ENCODE peak calls at places on chromosomes 12 and 14, in seven cellular contexts. X is fibroblast of lung, F is neural crest cell, Q is upper lobe of right lung, Z is heart right ventricle, R is nephron progenitor cell, U is GM13976. H is an unnamed sample.

GRCh38 chr12:120314220-120314619 is 12.1 kb downstream of the SIRT4 start:
- DNase-seq in X (no peak), F (no peak), Q (no peak), Z (no peak), R (no peak), U (no peak), H (no peak)

GRCh38 chr12:50099302-50100008 is 4.4 kb upstream of the GPD1 start:
- DNase-seq in X (peak), F (no peak), Q (no peak), Z (no peak), R (no peak), U (no peak), H (no peak)

GRCh38 chr14:104425763-104426691 is 153.5 kb upstream of the C14orf180 start:
- DNase-seq in X (no peak), F (no peak), Q (peak), Z (no peak), R (no peak), U (no peak), H (no peak)

GRCh38 chr14:61048640-61049039 is 67.6 kb downstream of the SLC38A6 start:
- DNase-seq in X (no peak), F (no peak), Q (no peak), Z (no peak), R (no peak), U (no peak), H (no peak)

GRCh38 chr12:116087962-116088361 is 189.5 kb downstream of the MED13L start:
- DNase-seq in X (no peak), F (no peak), Q (no peak), Z (no peak), R (no peak), U (no peak), H (no peak)

GRCh38 chr12:130097798-130098255 is 64.4 kb upstream of the FZD10 start:
- DNase-seq in X (no peak), F (no peak), Q (no peak), Z (no peak), R (no peak), U (no peak), H (no peak)

GRCh38 chr12:49647827-49648721 is 24.7 kb downstream of the PRPF40B start:
- DNase-seq in X (peak), F (no peak), Q (no peak), Z (no peak), R (no peak), U (no peak), H (no peak)

GRCh38 chr12:56601503-56601902 is 28.6 kb downstream of the BAZ2A start:
- DNase-seq in X (no peak), F (no peak), Q (no peak), Z (peak), R (peak), U (peak), H (peak)

GRCh38 chr12:124941170-124941527 is 26.7 kb upstream of the UBC start:
- DNase-seq in X (no peak), F (no peak), Q (no peak), Z (no peak), R (no peak), U (no peak), H (no peak)

DNA sequence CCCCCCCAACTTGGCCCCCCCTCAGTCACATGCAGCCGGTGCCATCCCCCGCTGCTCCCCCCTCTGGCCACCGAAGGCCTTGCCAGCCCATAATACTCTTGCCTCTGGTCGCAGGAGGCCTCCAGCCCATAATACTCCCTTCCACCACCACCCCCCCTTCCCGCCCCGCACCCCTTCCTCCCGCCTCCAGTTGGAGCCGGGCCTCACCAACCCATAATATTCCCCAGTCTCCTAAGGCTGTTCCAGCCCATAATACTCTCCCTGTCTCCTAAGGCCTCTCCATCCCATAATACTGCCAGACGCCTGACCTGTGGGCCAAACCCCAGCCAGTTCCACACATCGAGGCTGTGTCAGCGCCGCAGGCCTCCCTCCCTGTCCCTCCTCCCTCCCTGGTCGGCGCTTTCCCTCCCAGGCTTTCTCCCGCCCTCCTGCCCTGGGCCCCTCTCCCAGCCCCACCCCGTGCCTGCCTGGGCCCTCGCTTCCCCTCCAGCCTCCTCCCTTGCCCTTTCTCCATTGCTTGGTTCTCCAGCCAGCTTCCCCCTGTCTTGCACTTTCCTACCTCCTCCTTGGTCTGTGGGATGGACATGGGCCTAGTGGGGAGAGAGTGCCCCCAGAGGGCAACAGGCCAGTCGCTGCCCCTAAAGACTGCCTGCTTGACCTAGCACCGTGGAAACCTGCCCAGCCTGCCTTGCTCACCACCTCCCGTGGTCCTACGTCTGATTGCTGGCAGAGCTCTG is 6.8 kb upstream of the CHD4 start:
- DNase-seq in X (peak), F (peak), Q (peak), Z (peak), R (peak), U (peak), H (peak)
- TF ChIP-seq CTCF in X (peak), F (no peak), Q (no peak), Z (peak), R (no peak), U (peak), H (peak)

GRCh38 chr12:24360057-24360456 is 410.6 kb upstream of the SOX5 start:
- DNase-seq in X (peak), F (no peak), Q (no peak), Z (no peak), R (no peak), U (no peak), H (no peak)
- TF ChIP-seq CTCF in X (no peak), F (no peak), Q (no peak), Z (peak), R (no peak), U (no peak), H (no peak)

GRCh38 chr12:79559591-79559990 is 131.2 kb downstream of the PAWR start:
- DNase-seq in X (no peak), F (no peak), Q (no peak), Z (no peak), R (no peak), U (no peak), H (no peak)

GRCh38 chr12:79563021-79563739 is 127.6 kb downstream of the PAWR start:
- DNase-seq in X (no peak), F (no peak), Q (no peak), Z (no peak), R (no peak), U (no peak), H (no peak)

GRCh38 chr12:79558924-79559469 is 131.8 kb downstream of the PAWR start:
- DNase-seq in X (no peak), F (no peak), Q (no peak), Z (no peak), R (no peak), U (no peak), H (no peak)

GRCh38 chr12:79560165-79560889 is 130.4 kb downstream of the PAWR start:
- DNase-seq in X (no peak), F (no peak), Q (no peak), Z (no peak), R (no peak), U (no peak), H (no peak)

GRCh38 chr12:79561401-79562132 is 129.2 kb downstream of the PAWR start:
- DNase-seq in X (no peak), F (no peak), Q (no peak), Z (no peak), R (no peak), U (no peak), H (no peak)
- TF ChIP-seq CTCF in X (no peak), F (no peak), Q (no peak), Z (no peak), R (no peak), U (no peak), H (no peak)

DNA sequence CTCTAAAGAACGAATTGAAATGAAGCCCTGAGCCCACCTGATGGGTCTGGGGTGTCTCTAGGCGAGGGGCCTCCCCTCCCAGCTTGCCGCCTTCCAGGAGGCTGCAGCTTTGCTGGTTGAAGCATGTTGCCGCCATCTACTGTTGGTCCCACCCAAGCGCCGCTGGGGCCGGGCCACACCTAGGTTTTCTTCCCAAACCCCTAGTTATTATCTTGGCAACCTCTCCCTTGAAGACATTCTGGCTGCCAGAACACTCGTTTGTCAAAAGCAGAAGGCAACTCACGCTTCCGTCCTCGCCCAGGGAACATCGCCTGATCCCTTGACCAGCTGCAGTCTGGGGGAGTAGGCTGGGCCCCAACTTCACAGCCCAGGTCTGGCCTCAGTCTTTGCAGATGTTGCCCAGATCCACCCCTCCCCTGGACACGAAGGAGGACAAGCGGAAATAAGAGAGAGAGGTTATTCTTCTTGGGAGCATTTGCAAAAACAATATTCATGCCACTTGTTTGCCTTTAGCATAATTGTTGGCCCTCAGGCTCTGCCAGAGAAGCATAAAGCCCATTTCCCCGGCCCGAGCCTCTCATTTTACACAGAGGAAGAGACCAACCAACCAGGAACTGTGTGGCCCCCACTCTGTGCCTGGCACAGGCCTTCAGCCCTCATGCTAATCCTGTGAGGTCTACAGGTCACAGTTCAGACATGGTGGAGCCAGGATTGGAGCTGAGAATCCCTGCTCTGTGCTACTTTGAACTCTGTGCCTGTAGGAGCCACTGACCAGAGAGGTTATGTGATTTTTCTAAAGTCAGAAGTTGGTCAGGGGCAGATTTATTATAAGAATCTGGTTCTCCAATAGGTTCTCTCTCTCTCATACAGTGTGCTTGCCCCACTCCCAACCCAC is 6.7 kb downstream of the EMP1 start:
- DNase-seq in X (no peak), F (no peak), Q (peak), Z (peak), R (no peak), U (peak), H (peak)
- TF ChIP-seq CTCF in X (peak), F (peak), Q (peak), Z (peak), R (no peak), U (peak), H (no peak)